ENCODE peak calls at places on chromosomes 11 and 22, in nine cellular contexts. T is activated T-cell treated with anti-CD3 and anti-CD28 coated beads for 4 hours; V is CD4-positive, alpha-beta memory T cell; U is small intestine; W is stimulated activated CD4-positive, alpha-beta T cell treated with anti-CD3 and anti-CD28 coated beads, Interleukin-4, amount 100 ng/mL, for 48 hours; X is LoVo; Q is activated CD4-positive, alpha-beta T cell treated with anti-CD3 and anti-CD28 coated beads, Interleukin-2, amount 50 U/mL, for 48 hours; F is NCI-H526 treated with DMSO at 0.1 percent for 48 hours; M is iPS-NIHi11. B is an unnamed sample.

GRCh38 chr11:35178862-35179261 is 39.9 kb downstream of the CD44 start:
- DNase-seq in M (no peak), T (no peak), V (no peak), W (no peak), Q (peak), U (no peak), X (no peak), F (no peak), B (no peak)

GRCh38 chr11:111514216-111515031 is at the start of gene HOATZ:
- DNase-seq in V (peak), X (no peak), W (no peak), M (peak), Q (no peak), T (no peak), F (peak), U (no peak), B (peak)

GRCh38 chr22:16964366-16964765 is 43.7 kb downstream of the GAB4 start:
- DNase-seq in T (no peak), Q (no peak), M (no peak), V (no peak), U (no peak), F (no peak), W (no peak), X (no peak), B (no peak)

GRCh38 chr11:44619931-44620725 is 54.7 kb downstream of the CD82 start:
- DNase-seq in M (no peak), T (no peak), V (no peak), Q (no peak), U (no peak), F (no peak), W (no peak), X (no peak), B (peak)

GRCh38 chr22:50530280-50530856 is 556 bp upstream of the TYMP start:
- DNase-seq in Q (peak), X (peak), U (peak), T (no peak), V (peak), M (peak), W (peak), F (no peak), B (peak)

GRCh38 chr11:77175021-77175842 is 47.2 kb downstream of the MYO7A start:
- DNase-seq in X (no peak), W (no peak), F (no peak), M (no peak), U (no peak), V (no peak), T (no peak), Q (no peak), B (peak)

GRCh38 chr11:47327025-47327424 is 25.5 kb downstream of the MYBPC3 start:
- DNase-seq in V (no peak), W (no peak), Q (no peak), U (no peak), T (no peak), X (no peak), M (no peak), F (no peak), B (no peak)

GRCh38 chr11:16804104-16804947 is 65.9 kb downstream of the C11orf58 start:
- DNase-seq in M (no peak), T (no peak), F (no peak), U (peak), Q (no peak), W (no peak), V (peak), X (no peak), B (no peak)

GRCh38 chr22:50422961-50423815 is 51.6 kb downstream of the SBF1 start:
- DNase-seq in W (no peak), Q (no peak), U (no peak), T (no peak), V (no peak), M (no peak), F (no peak), X (no peak), B (no peak)

GRCh38 chr22:20989323-20990138 is 7.4 kb downstream of the LZTR1 start:
- DNase-seq in U (no peak), F (no peak), X (no peak), M (no peak), W (no peak), V (no peak), Q (no peak), T (no peak), B (no peak)

GRCh38 chr11:63613517-63614135 is 607 bp downstream of the PLAAT3 start:
- DNase-seq in U (peak), F (no peak), X (peak), M (peak), T (peak), Q (peak), V (peak), W (peak), B (peak)

GRCh38 chr11:109968299-109968698 is 124.9 kb upstream of the ZC3H12C start:
- DNase-seq in X (no peak), M (no peak), Q (no peak), U (no peak), T (no peak), F (no peak), W (no peak), V (no peak), B (no peak)

GRCh38 chr11:17207317-17208256 is at the start of gene PIK3C2A:
- DNase-seq in T (peak), V (peak), W (peak), U (peak), F (peak), Q (peak), M (peak), X (peak), B (peak)

GRCh38 chr11:64306563-64306875 is 1.2 kb downstream of the ESRRA start:
- DNase-seq in U (no peak), F (no peak), Q (no peak), W (no peak), V (no peak), T (no peak), M (no peak), X (no peak), B (no peak)

GRCh38 chr11:128893578-128894295 is 2.6 kb downstream of the KCNJ5 start:
- DNase-seq in W (no peak), M (no peak), V (no peak), U (no peak), Q (no peak), T (no peak), F (no peak), X (no peak), B (no peak)

GRCh38 chr22:46774456-46775363 is 12.3 kb downstream of the TBC1D22A start:
- DNase-seq in U (no peak), F (no peak), M (no peak), T (no peak), Q (peak), X (no peak), W (no peak), V (no peak), B (no peak)

GRCh38 chr11:95156916-95157568 is 67.4 kb downstream of the ENDOD1 start:
- DNase-seq in Q (no peak), U (peak), T (no peak), M (no peak), W (no peak), X (no peak), V (no peak), F (no peak), B (no peak)

GRCh38 chr22:38718414-38718813 is 12.7 kb downstream of the GTPBP1 start:
- DNase-seq in X (peak), U (peak), M (peak), T (no peak), W (no peak), V (no peak), F (no peak), Q (no peak), B (peak)

GRCh38 chr11:47967577-47968230 is 12.7 kb upstream of the PTPRJ start:
- DNase-seq in Q (no peak), T (no peak), X (no peak), V (no peak), W (no peak), F (no peak), U (no peak), M (no peak), B (no peak)

GRCh38 chr11:82494988-82495432 is 238.7 kb downstream of the FAM181B start:
- DNase-seq in U (no peak), Q (no peak), M (peak), X (no peak), W (no peak), F (no peak), T (no peak), V (no peak), B (peak)

GRCh38 chr11:128575174-128575955 is 12.0 kb downstream of the ETS1 start:
- DNase-seq in Q (no peak), W (no peak), V (no peak), T (no peak), X (no peak), U (no peak), F (no peak), M (no peak), B (no peak)

GRCh38 chr11:18313985-18314763 is 7.8 kb downstream of the HPS5 start:
- DNase-seq in T (no peak), Q (no peak), M (no peak), V (no peak), W (no peak), F (no peak), U (no peak), X (no peak), B (peak)

GRCh38 chr11:34565417-34566208 is 52.0 kb upstream of the ELF5 start:
- DNase-seq in U (peak), T (no peak), F (peak), X (no peak), M (peak), V (no peak), Q (no peak), W (no peak), B (peak)

GRCh38 chr11:8282621-8283509 is 19.2 kb upstream of the LMO1 start:
- DNase-seq in Q (no peak), X (no peak), W (no peak), F (no peak), U (no peak), M (peak), T (no peak), V (no peak), B (peak)

GRCh38 chr11:71215372-71215965 is 36.9 kb downstream of the SHANK2 start:
- DNase-seq in X (no peak), V (no peak), M (no peak), U (no peak), T (no peak), W (no peak), Q (no peak), F (no peak), B (no peak)

GRCh38 chr11:69137148-69137844 is 18.4 kb upstream of the SMIM38 start:
- DNase-seq in W (no peak), V (no peak), M (no peak), F (no peak), U (peak), X (peak), T (no peak), Q (no peak), B (no peak)

GRCh38 chr22:45551310-45552016 is 48.8 kb downstream of the FBLN1 start:
- DNase-seq in F (no peak), Q (no peak), V (no peak), M (no peak), X (no peak), W (no peak), U (no peak), T (no peak), B (peak)

GRCh38 chr11:33065445-33066178 is 26.2 kb downstream of the TCP11L1 start:
- DNase-seq in Q (peak), X (peak), M (peak), W (peak), F (peak), U (peak), V (peak), T (peak), B (peak)

GRCh38 chr11:35324981-35325380 is 94.4 kb downstream of the SLC1A2 start:
- DNase-seq in W (no peak), U (no peak), Q (no peak), F (no peak), T (no peak), X (no peak), V (no peak), M (no peak), B (no peak)

GRCh38 chr22:31857247-31857646 is 87.1 kb upstream of the YWHAH start:
- DNase-seq in Q (no peak), F (peak), W (no peak), U (no peak), X (no peak), V (no peak), M (peak), T (no peak), B (peak)

B was measured in endodermal cell.